ENCODE peak calls at places on chromosomes 7 and 10, in five cellular contexts. One of them, this sample, is unnamed.

GRCh38 chr10:33697016-33697415 is 362.5 kb upstream of the NRP1 start:
- DNase-seq in HepG2: no peak
- DNase-seq in H1: no peak
- DNase-seq in GM12878: no peak
- DNase-seq in WTC11: no peak
- DNase-seq in this sample: no peak

GRCh38 chr10:1142596-1142995 is 86.4 kb downstream of the WDR37 start:
- DNase-seq in H1: peak
- DNase-seq in HepG2: no peak
- DNase-seq in GM12878: no peak
- DNase-seq in WTC11: no peak
- DNase-seq in this sample: no peak

GRCh38 chr7:1233328-1234048 is 816 bp downstream of the UNCX start:
- DNase-seq in WTC11: peak
- DNase-seq in HepG2: no peak
- DNase-seq in H1: no peak
- DNase-seq in GM12878: no peak
- DNase-seq in this sample: no peak

GRCh38 chr10:17022898-17023297 is 106.7 kb downstream of the CUBN start:
- DNase-seq in WTC11: no peak
- DNase-seq in HepG2: no peak
- DNase-seq in H1: peak
- DNase-seq in GM12878: no peak
- DNase-seq in this sample: no peak

GRCh38 chr10:97584060-97584797 is at the start of gene HOGA1:
- DNase-seq in GM12878: no peak
- DNase-seq in WTC11: peak
- DNase-seq in H1: peak
- DNase-seq in HepG2: peak
- DNase-seq in this sample: no peak

GRCh38 chr7:42677751-42678231 is 234.1 kb downstream of the C7orf25 start:
- DNase-seq in WTC11: no peak
- DNase-seq in GM12878: no peak
- DNase-seq in HepG2: no peak
- DNase-seq in H1: no peak
- DNase-seq in this sample: no peak

GRCh38 chr7:48035967-48036478 is 680 bp downstream of the C7orf57 start:
- DNase-seq in WTC11: peak
- DNase-seq in HepG2: no peak
- DNase-seq in H1: no peak
- DNase-seq in GM12878: no peak
- DNase-seq in this sample: no peak

GRCh38 chr7:152366662-152367061 is 69.1 kb downstream of the KMT2C start:
- DNase-seq in WTC11: no peak
- DNase-seq in GM12878: no peak
- DNase-seq in H1: no peak
- DNase-seq in HepG2: no peak
- DNase-seq in this sample: no peak

GRCh38 chr7:150665075-150665794 is 20.3 kb upstream of the GIMAP2 start:
- DNase-seq in HepG2: no peak
- DNase-seq in GM12878: no peak
- DNase-seq in H1: no peak
- DNase-seq in WTC11: no peak
- DNase-seq in this sample: no peak

GRCh38 chr7:140479739-140480084 is 407 bp upstream of the MKRN1 start:
- DNase-seq in GM12878: no peak
- DNase-seq in H1: no peak
- DNase-seq in HepG2: no peak
- DNase-seq in WTC11: no peak
- DNase-seq in this sample: no peak

GRCh38 chr7:141045842-141046630 is 27.8 kb upstream of the TMEM178B start:
- DNase-seq in H1: no peak
- DNase-seq in WTC11: no peak
- DNase-seq in HepG2: no peak
- DNase-seq in GM12878: no peak
- DNase-seq in this sample: no peak

GRCh38 chr10:95906675-95907453 is 911 bp upstream of the CC2D2B start:
- DNase-seq in H1: peak
- DNase-seq in WTC11: peak
- DNase-seq in HepG2: peak
- DNase-seq in GM12878: peak
- DNase-seq in this sample: peak

GRCh38 chr10:62171791-62172190 is 96.9 kb downstream of the RTKN2 start:
- DNase-seq in GM12878: no peak
- DNase-seq in H1: no peak
- DNase-seq in HepG2: no peak
- DNase-seq in WTC11: no peak
- DNase-seq in this sample: no peak

GRCh38 chr7:69825031-69825681 is 226.9 kb downstream of the AUTS2 start:
- DNase-seq in WTC11: no peak
- DNase-seq in HepG2: no peak
- DNase-seq in GM12878: no peak
- DNase-seq in H1: no peak
- DNase-seq in this sample: no peak

GRCh38 chr10:53528974-53529373 is 756.4 kb upstream of the MBL2 start:
- DNase-seq in GM12878: no peak
- DNase-seq in HepG2: no peak
- DNase-seq in WTC11: no peak
- DNase-seq in H1: no peak
- DNase-seq in this sample: no peak

GRCh38 chr7:108146070-108146842 is 16.1 kb upstream of the LAMB4 start:
- DNase-seq in H1: peak
- DNase-seq in GM12878: peak
- DNase-seq in WTC11: peak
- DNase-seq in HepG2: peak
- DNase-seq in this sample: peak

GRCh38 chr7:157413881-157414701 is 77.3 kb downstream of the DNAJB6 start:
- DNase-seq in WTC11: no peak
- DNase-seq in H1: no peak
- DNase-seq in HepG2: no peak
- DNase-seq in GM12878: no peak
- DNase-seq in this sample: no peak

GRCh38 chr10:34539533-34540315 is 275.4 kb downstream of the PARD3 start:
- DNase-seq in WTC11: no peak
- DNase-seq in HepG2: peak
- DNase-seq in GM12878: no peak
- DNase-seq in H1: no peak
- DNase-seq in this sample: no peak

GRCh38 chr7:139875821-139876241 is 46.8 kb downstream of the TBXAS1 start:
- DNase-seq in GM12878: peak
- DNase-seq in HepG2: no peak
- DNase-seq in H1: no peak
- DNase-seq in WTC11: no peak
- DNase-seq in this sample: no peak

GRCh38 chr10:42646692-42647640 is 8.6 kb upstream of the ZNF33B start:
- DNase-seq in H1: no peak
- DNase-seq in GM12878: no peak
- DNase-seq in HepG2: no peak
- DNase-seq in WTC11: no peak
- DNase-seq in this sample: peak

GRCh38 chr10:59682986-59683937 is 26.4 kb downstream of the SLC16A9 start:
- DNase-seq in WTC11: no peak
- DNase-seq in GM12878: no peak
- DNase-seq in HepG2: no peak
- DNase-seq in H1: no peak
- DNase-seq in this sample: no peak

GRCh38 chr7:153943428-153944370 is 108.5 kb upstream of the DPP6 start:
- DNase-seq in GM12878: no peak
- DNase-seq in H1: no peak
- DNase-seq in HepG2: no peak
- DNase-seq in WTC11: no peak
- DNase-seq in this sample: no peak

GRCh38 chr10:23877791-23878190 is 331.1 kb upstream of the KIAA1217 start:
- DNase-seq in GM12878: no peak
- DNase-seq in H1: no peak
- DNase-seq in WTC11: no peak
- DNase-seq in HepG2: no peak
- DNase-seq in this sample: no peak

GRCh38 chr10:10492420-10492819 is 525.3 kb upstream of the CELF2 start:
- DNase-seq in WTC11: no peak
- DNase-seq in GM12878: no peak
- DNase-seq in HepG2: no peak
- DNase-seq in H1: no peak
- DNase-seq in this sample: no peak

GRCh38 chr10:71234970-71235681 is 22.8 kb downstream of the UNC5B start:
- DNase-seq in GM12878: no peak
- DNase-seq in H1: no peak
- DNase-seq in WTC11: no peak
- DNase-seq in HepG2: no peak
- DNase-seq in this sample: peak

GRCh38 chr10:59175538-59176240 is 754 bp upstream of the PHYHIPL start:
- DNase-seq in GM12878: no peak
- DNase-seq in HepG2: peak
- DNase-seq in H1: peak
- DNase-seq in WTC11: no peak
- DNase-seq in this sample: no peak

GRCh38 chr10:25082276-25083204 is 66.1 kb downstream of the THNSL1 start:
- DNase-seq in WTC11: no peak
- DNase-seq in H1: no peak
- DNase-seq in GM12878: no peak
- DNase-seq in HepG2: peak
- DNase-seq in this sample: no peak
- TF ChIP-seq SP1 in WTC11: no peak
- TF ChIP-seq SP1 in H1: no peak
- TF ChIP-seq SP1 in GM12878: no peak
- TF ChIP-seq SP1 in HepG2: no peak
- TF ChIP-seq SP1 in this sample: no peak

GRCh38 chr7:105978035-105978434 is 15.0 kb downstream of the CDHR3 start:
- DNase-seq in GM12878: no peak
- DNase-seq in H1: no peak
- DNase-seq in HepG2: no peak
- DNase-seq in WTC11: no peak
- DNase-seq in this sample: no peak

GRCh38 chr7:105979405-105979804 is 16.3 kb downstream of the CDHR3 start:
- DNase-seq in HepG2: no peak
- DNase-seq in GM12878: no peak
- DNase-seq in WTC11: no peak
- DNase-seq in H1: no peak
- DNase-seq in this sample: no peak

GRCh38 chr7:105976868-105977267 is 13.8 kb downstream of the CDHR3 start:
- DNase-seq in GM12878: no peak
- DNase-seq in WTC11: no peak
- DNase-seq in H1: no peak
- DNase-seq in HepG2: no peak
- DNase-seq in this sample: no peak

GRCh38 chr7:105978974-105979373 is 15.9 kb downstream of the CDHR3 start:
- DNase-seq in H1: no peak
- DNase-seq in WTC11: no peak
- DNase-seq in HepG2: no peak
- DNase-seq in GM12878: no peak
- DNase-seq in this sample: no peak

DNA sequence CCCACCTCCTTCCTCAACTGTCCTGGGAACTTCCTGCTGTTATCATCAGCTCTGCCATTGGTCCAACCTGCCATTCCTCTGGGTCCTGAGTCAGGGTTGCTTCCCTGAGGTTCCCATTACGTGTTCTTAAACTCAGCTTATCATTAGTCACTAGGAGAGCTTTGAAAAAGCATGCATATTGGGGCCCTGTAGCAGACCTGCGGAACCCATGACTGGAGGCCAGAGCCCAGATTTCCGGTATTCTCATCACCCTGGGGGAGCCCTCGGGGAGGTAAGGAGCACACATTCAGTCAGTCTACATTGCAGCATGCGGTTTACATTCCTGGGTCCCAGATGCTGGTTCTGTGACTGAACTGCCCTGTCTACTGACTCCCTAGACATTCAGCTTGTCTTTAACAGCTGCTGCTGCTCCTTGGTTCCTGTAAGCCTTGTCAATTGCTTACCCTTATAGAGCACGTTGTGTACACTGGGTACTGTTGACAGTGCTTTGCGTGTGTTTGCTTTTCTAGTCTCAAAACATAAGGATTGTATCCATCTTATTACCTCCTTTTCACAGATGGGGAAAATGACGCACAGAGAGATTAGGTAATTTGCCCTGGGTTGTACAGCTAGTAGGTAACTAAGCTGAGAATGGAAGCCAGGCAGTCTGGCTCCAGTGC is 12.8 kb downstream of the CDHR3 start:
- DNase-seq in WTC11: no peak
- DNase-seq in HepG2: no peak
- DNase-seq in GM12878: no peak
- DNase-seq in H1: no peak
- DNase-seq in this sample: no peak
- TF ChIP-seq USF2 in WTC11: no peak
- TF ChIP-seq USF2 in HepG2: no peak
- TF ChIP-seq USF2 in GM12878: no peak
- TF ChIP-seq USF2 in H1: no peak
- TF ChIP-seq USF2 in this sample: no peak

GRCh38 chr7:142864980-142865747 is 10.3 kb downstream of the EPHB6 start:
- DNase-seq in WTC11: no peak
- DNase-seq in GM12878: no peak
- DNase-seq in H1: peak
- DNase-seq in HepG2: no peak
- DNase-seq in this sample: no peak
- TF ChIP-seq SP1 in WTC11: no peak
- TF ChIP-seq SP1 in GM12878: no peak
- TF ChIP-seq SP1 in H1: no peak
- TF ChIP-seq SP1 in HepG2: no peak
- TF ChIP-seq SP1 in this sample: no peak

GRCh38 chr10:87915989-87916388 is 52.6 kb downstream of the PTEN start:
- DNase-seq in H1: no peak
- DNase-seq in GM12878: no peak
- DNase-seq in HepG2: no peak
- DNase-seq in WTC11: no peak
- DNase-seq in this sample: no peak

GRCh38 chr10:87918254-87918859 is 54.9 kb downstream of the PTEN start:
- DNase-seq in HepG2: no peak
- DNase-seq in GM12878: no peak
- DNase-seq in WTC11: no peak
- DNase-seq in H1: no peak
- DNase-seq in this sample: no peak

GRCh38 chr10:87916515-87916914 is 53.1 kb downstream of the PTEN start:
- DNase-seq in HepG2: no peak
- DNase-seq in WTC11: no peak
- DNase-seq in H1: no peak
- DNase-seq in GM12878: no peak
- DNase-seq in this sample: peak

GRCh38 chr10:87913170-87913921 is 49.9 kb downstream of the PTEN start:
- DNase-seq in WTC11: no peak
- DNase-seq in HepG2: no peak
- DNase-seq in H1: no peak
- DNase-seq in GM12878: no peak
- DNase-seq in this sample: no peak

GRCh38 chr10:87915406-87915805 is 52.0 kb downstream of the PTEN start:
- DNase-seq in WTC11: peak
- DNase-seq in HepG2: no peak
- DNase-seq in GM12878: no peak
- DNase-seq in H1: peak
- DNase-seq in this sample: no peak
- TF ChIP-seq USF2 in WTC11: no peak
- TF ChIP-seq USF2 in HepG2: no peak
- TF ChIP-seq USF2 in GM12878: no peak
- TF ChIP-seq USF2 in H1: no peak
- TF ChIP-seq USF2 in this sample: no peak

GRCh38 chr7:54960517-54960916 is 58.3 kb upstream of the EGFR start:
- DNase-seq in H1: no peak
- DNase-seq in WTC11: no peak
- DNase-seq in GM12878: no peak
- DNase-seq in HepG2: no peak
- DNase-seq in this sample: no peak
- TF ChIP-seq SP1 in H1: no peak
- TF ChIP-seq SP1 in WTC11: no peak
- TF ChIP-seq SP1 in GM12878: no peak
- TF ChIP-seq SP1 in HepG2: no peak
- TF ChIP-seq SP1 in this sample: no peak

This sample was measured in K562.